ENCODE peak calls at places on chromosomes 16 and 17, in four cellular contexts. U, X, Q and L are unnamed samples.

GRCh38 chr17:47197821-47198220 is 8.7 kb upstream of the CDC27 start:
- DNase-seq in U (no peak), X (no peak), Q (no peak), L (no peak)

GRCh38 chr17:15510361-15510760 is 42.9 kb upstream of the CDRT4 start:
- DNase-seq in U (no peak), X (no peak), Q (peak), L (no peak)

GRCh38 chr17:58991718-58992331 is 114.9 kb downstream of the TRIM37 start:
- DNase-seq in U (peak), X (no peak), Q (peak), L (no peak)

GRCh38 chr16:30903596-30903995 is 7.2 kb downstream of the CTF1 start:
- DNase-seq in U (no peak), X (peak), Q (peak), L (no peak)

GRCh38 chr16:23914935-23915549 is 79.3 kb downstream of the PRKCB start:
- DNase-seq in U (no peak), X (no peak), Q (no peak), L (no peak)

GRCh38 chr17:20206068-20206467 is 196.9 kb downstream of the SPECC1 start:
- DNase-seq in U (no peak), X (no peak), Q (no peak), L (peak)

GRCh38 chr16:15495898-15496297 is 61.5 kb downstream of the BMERB1 start:
- DNase-seq in U (no peak), X (no peak), Q (no peak), L (no peak)

GRCh38 chr17:76738468-76738850 is 540 bp downstream of the MFSD11 start:
- DNase-seq in U (no peak), X (no peak), Q (no peak), L (no peak)

GRCh38 chr17:49223517-49224197 is 6.9 kb downstream of the PHOSPHO1 start:
- DNase-seq in U (no peak), X (no peak), Q (no peak), L (peak)

GRCh38 chr16:66275795-66276428 is 90.6 kb upstream of the CDH5 start:
- DNase-seq in U (no peak), X (no peak), Q (peak), L (peak)

GRCh38 chr16:1171854-1172428 is 19.0 kb downstream of the CACNA1H start:
- DNase-seq in U (no peak), X (no peak), Q (no peak), L (no peak)

GRCh38 chr16:8867483-8868271 is 1.1 kb downstream of the CARHSP1 start:
- DNase-seq in U (no peak), X (no peak), Q (no peak), L (peak)

GRCh38 chr17:80827646-80828643 is 163.7 kb upstream of the CHMP6 start:
- DNase-seq in U (no peak), X (peak), Q (no peak), L (no peak)